ENCODE peak calls at places on chromosome 12, in nine cellular contexts. O is body of pancreas, K is NCI-H2081, P is uterus, H is GM23338, W is choroid plexus epithelial cell, Y is KG1, X is NCI-H1930, Q is substantia nigra. Z is an unnamed sample.

GRCh38 chr12:75725505-75726120 is 214.2 kb upstream of the KRR1 start:
- DNase-seq in O (no peak), K (no peak), P (no peak), H (no peak), W (peak), Y (no peak), X (no peak), Q (no peak), Z (no peak)

GRCh38 chr12:42636993-42637392 is 47.4 kb upstream of the PRICKLE1 start:
- DNase-seq in O (no peak), K (no peak), P (no peak), H (no peak), W (no peak), Y (no peak), X (no peak), Q (no peak), Z (no peak)

GRCh38 chr12:47281667-47282171 is 202.0 kb upstream of the AMIGO2 start:
- DNase-seq in O (no peak), K (no peak), P (no peak), H (no peak), W (peak), Y (no peak), X (no peak), Q (no peak), Z (no peak)

GRCh38 chr12:52495385-52495784 is 2.3 kb upstream of the KRT6A start:
- DNase-seq in O (no peak), K (peak), P (no peak), H (peak), W (peak), Y (no peak), X (no peak), Q (no peak), Z (no peak)

GRCh38 chr12:13745100-13745678 is 236.2 kb downstream of the GRIN2B start:
- DNase-seq in O (no peak), K (no peak), P (no peak), H (no peak), W (no peak), Y (no peak), X (no peak), Q (no peak), Z (no peak)

GRCh38 chr12:3172124-3173007 is 95.2 kb downstream of the TSPAN9 start:
- DNase-seq in O (no peak), K (no peak), P (no peak), H (peak), W (no peak), Y (no peak), X (no peak), Q (no peak), Z (no peak)

GRCh38 chr12:53208877-53209463 is 1.9 kb upstream of the ITGB7 start:
- DNase-seq in O (no peak), K (no peak), P (no peak), H (peak), W (no peak), Y (peak), X (no peak), Q (no peak), Z (no peak)

GRCh38 chr12:118840399-118840798 is 140.9 kb upstream of the SRRM4 start:
- DNase-seq in O (no peak), K (no peak), P (no peak), H (peak), W (no peak), Y (no peak), X (no peak), Q (no peak), Z (no peak)

GRCh38 chr12:120978296-120979219 is at the start of gene HNF1A:
- DNase-seq in O (peak), K (no peak), P (no peak), H (peak), W (no peak), Y (no peak), X (no peak), Q (no peak), Z (no peak)

GRCh38 chr12:64137117-64137516 is 85.0 kb downstream of the KICS2 start:
- DNase-seq in O (no peak), K (no peak), P (no peak), H (no peak), W (no peak), Y (no peak), X (no peak), Q (no peak), Z (no peak)

GRCh38 chr12:105841880-105842279 is 296.9 kb downstream of the NUAK1 start:
- DNase-seq in O (no peak), K (no peak), P (no peak), H (no peak), W (no peak), Y (no peak), X (no peak), Q (no peak), Z (no peak)

GRCh38 chr12:53596920-53597363 is 29.2 kb downstream of the ATF7 start:
- DNase-seq in O (no peak), K (peak), P (no peak), H (no peak), W (peak), Y (no peak), X (no peak), Q (no peak), Z (peak)

GRCh38 chr12:29314421-29314820 is 66.6 kb downstream of the ERGIC2 start:
- DNase-seq in O (no peak), K (no peak), P (no peak), H (no peak), W (no peak), Y (no peak), X (no peak), Q (no peak), Z (no peak)

GRCh38 chr12:22615963-22616501 is 8.9 kb upstream of the ETNK1 start:
- DNase-seq in O (no peak), K (no peak), P (no peak), H (peak), W (no peak), Y (no peak), X (no peak), Q (no peak), Z (no peak)

GRCh38 chr12:40104461-40105264 is 1.2 kb downstream of the SLC2A13 start:
- DNase-seq in O (peak), K (no peak), P (no peak), H (peak), W (peak), Y (no peak), X (no peak), Q (no peak), Z (no peak)

GRCh38 chr12:49187184-49187583 is 1.7 kb downstream of the TUBA1A start:
- DNase-seq in O (peak), K (peak), P (peak), H (no peak), W (peak), Y (no peak), X (no peak), Q (peak), Z (no peak)

GRCh38 chr12:112858776-112859175 is 48.0 kb upstream of the OAS1 start:
- DNase-seq in O (no peak), K (no peak), P (no peak), H (no peak), W (no peak), Y (no peak), X (no peak), Q (no peak), Z (no peak)

GRCh38 chr12:89393551-89394121 is 41.3 kb upstream of the DUSP6 start:
- DNase-seq in O (no peak), K (no peak), P (no peak), H (no peak), W (no peak), Y (no peak), X (no peak), Q (no peak), Z (no peak)

GRCh38 chr12:79938843-79939242 is 3.9 kb upstream of the PPP1R12A start:
- DNase-seq in O (no peak), K (no peak), P (no peak), H (no peak), W (no peak), Y (no peak), X (no peak), Q (no peak), Z (no peak)

GRCh38 chr12:104578453-104578852 is 121.7 kb downstream of the CHST11 start:
- DNase-seq in O (no peak), K (no peak), P (no peak), H (no peak), W (peak), Y (no peak), X (no peak), Q (no peak), Z (no peak)

GRCh38 chr12:38385492-38385864 is 68.9 kb downstream of the ALG10B start:
- DNase-seq in O (no peak), K (no peak), P (no peak), H (no peak), W (no peak), Y (no peak), X (no peak), Q (no peak), Z (no peak)

GRCh38 chr12:64893961-64894360 is 69.5 kb downstream of the TBC1D30 start:
- DNase-seq in O (no peak), K (no peak), P (no peak), H (no peak), W (peak), Y (no peak), X (no peak), Q (no peak), Z (no peak)

GRCh38 chr12:30985814-30986452 is 59.4 kb downstream of the TSPAN11 start:
- DNase-seq in O (peak), K (peak), P (no peak), H (peak), W (peak), Y (no peak), X (peak), Q (peak), Z (peak)

GRCh38 chr12:42589465-42590323 is at the start of gene PRICKLE1:
- DNase-seq in O (peak), K (peak), P (peak), H (peak), W (peak), Y (no peak), X (peak), Q (no peak), Z (no peak)

GRCh38 chr12:52691765-52692150 is 11.6 kb upstream of the KRT1 start:
- DNase-seq in O (no peak), K (no peak), P (no peak), H (no peak), W (no peak), Y (no peak), X (no peak), Q (no peak), Z (no peak)

GRCh38 chr12:115852054-115852453 is 425.4 kb downstream of the MED13L start:
- DNase-seq in O (no peak), K (no peak), P (no peak), H (no peak), W (no peak), Y (no peak), X (no peak), Q (no peak), Z (no peak)

GRCh38 chr12:6542209-6543009 is 8.1 kb downstream of the GAPDH start:
- DNase-seq in O (no peak), K (no peak), P (no peak), H (no peak), W (no peak), Y (no peak), X (no peak), Q (no peak), Z (no peak)

GRCh38 chr12:126093911-126094310 is 1028.7 kb downstream of the AACS start:
- DNase-seq in O (peak), K (peak), P (no peak), H (peak), W (peak), Y (no peak), X (no peak), Q (no peak), Z (no peak)

GRCh38 chr12:64781374-64782029 is 22.3 kb upstream of the GNS start:
- DNase-seq in O (peak), K (peak), P (no peak), H (peak), W (no peak), Y (no peak), X (no peak), Q (no peak), Z (no peak)

GRCh38 chr12:57389033-57389432 is 41.8 kb downstream of the R3HDM2 start:
- DNase-seq in O (no peak), K (no peak), P (no peak), H (no peak), W (peak), Y (no peak), X (no peak), Q (no peak), Z (peak)

GRCh38 chr12:116353958-116354357 is 76.5 kb upstream of the MED13L start:
- DNase-seq in O (peak), K (no peak), P (no peak), H (no peak), W (no peak), Y (no peak), X (no peak), Q (no peak), Z (no peak)

GRCh38 chr12:130641571-130642184 is 74.4 kb downstream of the RIMBP2 start:
- DNase-seq in O (no peak), K (no peak), P (no peak), H (no peak), W (no peak), Y (no peak), X (no peak), Q (no peak), Z (no peak)